ENCODE peak calls at places on chromosomes 4 and X, in nine cellular contexts. One of them, this sample, is unnamed.

GRCh38 chr4:139606600-139607301 is 50.7 kb upstream of the SETD7 start:
- DNase-seq in GM23338: no peak
- DNase-seq in CD8-positive, alpha-beta T cell: no peak
- DNase-seq in CD8-positive, alpha-beta memory T cell: no peak
- DNase-seq in dorsolateral prefrontal cortex: no peak
- DNase-seq in effector memory CD4-positive, alpha-beta T cell: no peak
- DNase-seq in H9: no peak
- DNase-seq in uterus: no peak
- DNase-seq in IMR-90: peak; percentile 70
- DNase-seq in this sample: peak; percentile 60

GRCh38 chr4:31053451-31053850 is 333.3 kb downstream of the PCDH7 start:
- DNase-seq in GM23338: no peak
- DNase-seq in CD8-positive, alpha-beta T cell: no peak
- DNase-seq in CD8-positive, alpha-beta memory T cell: no peak
- DNase-seq in dorsolateral prefrontal cortex: no peak
- DNase-seq in effector memory CD4-positive, alpha-beta T cell: no peak
- DNase-seq in H9: no peak
- DNase-seq in uterus: no peak
- DNase-seq in IMR-90: no peak
- DNase-seq in this sample: no peak

GRCh38 chr4:74481891-74482609 is 37.1 kb downstream of the AREG start:
- DNase-seq in GM23338: no peak
- DNase-seq in CD8-positive, alpha-beta T cell: no peak
- DNase-seq in CD8-positive, alpha-beta memory T cell: no peak
- DNase-seq in dorsolateral prefrontal cortex: no peak
- DNase-seq in effector memory CD4-positive, alpha-beta T cell: no peak
- DNase-seq in H9: no peak
- DNase-seq in uterus: no peak
- DNase-seq in IMR-90: no peak
- DNase-seq in this sample: no peak

GRCh38 chr4:23016981-23017380 is 324.2 kb downstream of the GBA3 start:
- DNase-seq in GM23338: no peak
- DNase-seq in CD8-positive, alpha-beta T cell: no peak
- DNase-seq in CD8-positive, alpha-beta memory T cell: no peak
- DNase-seq in dorsolateral prefrontal cortex: no peak
- DNase-seq in effector memory CD4-positive, alpha-beta T cell: no peak
- DNase-seq in H9: no peak
- DNase-seq in uterus: no peak
- DNase-seq in IMR-90: no peak
- DNase-seq in this sample: no peak

GRCh38 chr4:98700630-98701029 is 42.2 kb upstream of the TSPAN5 start:
- DNase-seq in GM23338: no peak
- DNase-seq in CD8-positive, alpha-beta T cell: no peak
- DNase-seq in CD8-positive, alpha-beta memory T cell: no peak
- DNase-seq in dorsolateral prefrontal cortex: no peak
- DNase-seq in effector memory CD4-positive, alpha-beta T cell: no peak
- DNase-seq in H9: no peak
- DNase-seq in uterus: no peak
- DNase-seq in IMR-90: no peak
- DNase-seq in this sample: no peak

GRCh38 chr4:38889143-38889542 is 21.5 kb downstream of the FAM114A1 start:
- DNase-seq in GM23338: no peak
- DNase-seq in CD8-positive, alpha-beta T cell: no peak
- DNase-seq in CD8-positive, alpha-beta memory T cell: no peak
- DNase-seq in dorsolateral prefrontal cortex: no peak
- DNase-seq in effector memory CD4-positive, alpha-beta T cell: no peak
- DNase-seq in H9: no peak
- DNase-seq in uterus: no peak
- DNase-seq in IMR-90: peak; percentile 87
- DNase-seq in this sample: no peak

GRCh38 chr4:98995183-98996055 is at the start of gene METAP1:
- DNase-seq in GM23338: peak; percentile 96
- DNase-seq in CD8-positive, alpha-beta T cell: peak; percentile 91
- DNase-seq in CD8-positive, alpha-beta memory T cell: peak; percentile 98
- DNase-seq in dorsolateral prefrontal cortex: peak; percentile 90
- DNase-seq in effector memory CD4-positive, alpha-beta T cell: peak; percentile 95
- DNase-seq in H9: peak; percentile 97
- DNase-seq in uterus: peak; percentile 95
- DNase-seq in IMR-90: peak; percentile 92
- DNase-seq in this sample: peak; percentile 92

GRCh38 chrX:152817082-152817744 is 13.3 kb downstream of the CETN2 start:
- DNase-seq in GM23338: peak; percentile 53
- DNase-seq in CD8-positive, alpha-beta T cell: no peak
- DNase-seq in CD8-positive, alpha-beta memory T cell: no peak
- DNase-seq in dorsolateral prefrontal cortex: no peak
- DNase-seq in effector memory CD4-positive, alpha-beta T cell: no peak
- DNase-seq in H9: no peak
- DNase-seq in uterus: no peak
- DNase-seq in IMR-90: peak; percentile 54
- DNase-seq in this sample: no peak

GRCh38 chr4:181261279-181261678 is 981.9 kb upstream of the TENM3 start:
- DNase-seq in GM23338: peak; percentile 66
- DNase-seq in CD8-positive, alpha-beta T cell: no peak
- DNase-seq in CD8-positive, alpha-beta memory T cell: no peak
- DNase-seq in dorsolateral prefrontal cortex: no peak
- DNase-seq in effector memory CD4-positive, alpha-beta T cell: no peak
- DNase-seq in H9: no peak
- DNase-seq in uterus: no peak
- DNase-seq in IMR-90: peak; percentile 32
- DNase-seq in this sample: no peak

GRCh38 chr4:186634591-186635128 is 79.3 kb upstream of the MTNR1A start:
- DNase-seq in GM23338: no peak
- DNase-seq in CD8-positive, alpha-beta T cell: no peak
- DNase-seq in CD8-positive, alpha-beta memory T cell: no peak
- DNase-seq in dorsolateral prefrontal cortex: no peak
- DNase-seq in effector memory CD4-positive, alpha-beta T cell: no peak
- DNase-seq in H9: no peak
- DNase-seq in uterus: no peak
- DNase-seq in IMR-90: no peak
- DNase-seq in this sample: no peak

GRCh38 chrX:131778269-131779218 is 234.7 kb downstream of the OR13H1 start:
- DNase-seq in GM23338: no peak
- DNase-seq in CD8-positive, alpha-beta T cell: no peak
- DNase-seq in CD8-positive, alpha-beta memory T cell: no peak
- DNase-seq in dorsolateral prefrontal cortex: peak; percentile 70
- DNase-seq in effector memory CD4-positive, alpha-beta T cell: no peak
- DNase-seq in H9: no peak
- DNase-seq in uterus: peak; percentile 75
- DNase-seq in IMR-90: peak; percentile 76
- DNase-seq in this sample: no peak

GRCh38 chr4:183100298-183100599 is 1.2 kb downstream of the WWC2 start:
- DNase-seq in GM23338: no peak
- DNase-seq in CD8-positive, alpha-beta T cell: no peak
- DNase-seq in CD8-positive, alpha-beta memory T cell: no peak
- DNase-seq in dorsolateral prefrontal cortex: no peak
- DNase-seq in effector memory CD4-positive, alpha-beta T cell: no peak
- DNase-seq in H9: no peak
- DNase-seq in uterus: no peak
- DNase-seq in IMR-90: no peak
- DNase-seq in this sample: no peak
- H3K27me3 ChIP-seq in GM23338: peaks cover 13% of the 10 kb centered on the region
- H3K27me3 ChIP-seq in CD8-positive, alpha-beta T cell: no peaks in the 10 kb centered on the region
- H3K27me3 ChIP-seq in CD8-positive, alpha-beta memory T cell: no peaks in the 10 kb centered on the region
- H3K27me3 ChIP-seq in dorsolateral prefrontal cortex: no peaks in the 10 kb centered on the region
- H3K27me3 ChIP-seq in effector memory CD4-positive, alpha-beta T cell: no peaks in the 10 kb centered on the region
- H3K27me3 ChIP-seq in H9: no peaks in the 10 kb centered on the region
- H3K27me3 ChIP-seq in uterus: no peaks in the 10 kb centered on the region
- H3K27me3 ChIP-seq in IMR-90: no peaks in the 10 kb centered on the region
- H3K27me3 ChIP-seq in this sample: no peaks in the 10 kb centered on the region

GRCh38 chr4:54098375-54098774 is 1.6 kb upstream of the GSX2 start:
- DNase-seq in GM23338: peak; percentile 34
- DNase-seq in CD8-positive, alpha-beta T cell: no peak
- DNase-seq in CD8-positive, alpha-beta memory T cell: no peak
- DNase-seq in dorsolateral prefrontal cortex: no peak
- DNase-seq in effector memory CD4-positive, alpha-beta T cell: no peak
- DNase-seq in H9: no peak
- DNase-seq in uterus: no peak
- DNase-seq in IMR-90: no peak
- DNase-seq in this sample: no peak
- H3K27me3 ChIP-seq in GM23338: peaks cover 100% of the 10 kb centered on the region
- H3K27me3 ChIP-seq in CD8-positive, alpha-beta T cell: peaks cover 49% of the 10 kb centered on the region
- H3K27me3 ChIP-seq in CD8-positive, alpha-beta memory T cell: peaks cover 88% of the 10 kb centered on the region
- H3K27me3 ChIP-seq in dorsolateral prefrontal cortex: peaks cover 88% of the 10 kb centered on the region
- H3K27me3 ChIP-seq in effector memory CD4-positive, alpha-beta T cell: peaks cover 90% of the 10 kb centered on the region
- H3K27me3 ChIP-seq in H9: peaks cover 90% of the 10 kb centered on the region
- H3K27me3 ChIP-seq in uterus: peaks cover 81% of the 10 kb centered on the region
- H3K27me3 ChIP-seq in IMR-90: peaks cover 65% of the 10 kb centered on the region
- H3K27me3 ChIP-seq in this sample: peaks cover 39% of the 10 kb centered on the region

DNA sequence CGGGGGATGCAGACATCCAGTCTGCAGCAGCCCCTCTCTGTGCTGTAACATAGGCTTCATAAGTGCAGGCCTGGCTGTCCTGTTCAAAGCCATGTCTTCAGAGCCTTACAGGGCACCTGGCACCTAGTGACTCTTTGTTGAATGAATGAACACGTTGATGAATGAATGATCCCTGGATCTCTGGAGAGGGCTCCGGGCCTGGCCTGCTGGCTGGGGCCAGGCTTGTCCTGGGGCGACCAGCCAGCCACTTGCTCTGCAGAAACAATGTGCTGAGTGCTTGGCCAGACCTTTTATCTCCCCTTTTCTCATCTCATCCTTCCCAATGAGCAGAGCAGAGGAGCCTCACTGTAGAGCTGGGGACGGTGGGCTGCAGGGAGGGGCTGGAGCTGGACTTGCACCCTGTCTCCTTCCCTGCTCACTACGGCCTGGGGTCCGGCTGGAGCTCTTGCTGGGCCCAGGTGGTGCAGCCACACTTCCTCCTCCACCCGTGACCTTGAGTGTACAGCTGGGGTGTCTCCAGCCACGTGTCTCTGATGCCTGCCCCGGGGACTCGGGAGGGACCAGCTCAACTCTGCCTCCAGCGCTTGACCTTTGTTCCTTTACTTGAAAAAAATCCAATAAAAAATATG is 77.9 kb downstream of the PSAPL1 start:
- DNase-seq in GM23338: no peak
- DNase-seq in CD8-positive, alpha-beta T cell: no peak
- DNase-seq in CD8-positive, alpha-beta memory T cell: no peak
- DNase-seq in dorsolateral prefrontal cortex: no peak
- DNase-seq in effector memory CD4-positive, alpha-beta T cell: no peak
- DNase-seq in H9: no peak
- DNase-seq in uterus: no peak
- DNase-seq in IMR-90: no peak
- DNase-seq in this sample: no peak
- H3K27me3 ChIP-seq in GM23338: no peaks in the 10 kb centered on the region
- H3K27me3 ChIP-seq in CD8-positive, alpha-beta T cell: no peaks in the 10 kb centered on the region
- H3K27me3 ChIP-seq in CD8-positive, alpha-beta memory T cell: no peaks in the 10 kb centered on the region
- H3K27me3 ChIP-seq in dorsolateral prefrontal cortex: no peaks in the 10 kb centered on the region
- H3K27me3 ChIP-seq in effector memory CD4-positive, alpha-beta T cell: no peaks in the 10 kb centered on the region
- H3K27me3 ChIP-seq in H9: no peaks in the 10 kb centered on the region
- H3K27me3 ChIP-seq in uterus: no peaks in the 10 kb centered on the region
- H3K27me3 ChIP-seq in IMR-90: peaks cover 21% of the 10 kb centered on the region
- H3K27me3 ChIP-seq in this sample: no peaks in the 10 kb centered on the region

GRCh38 chr4:153792007-153792892 is 3.4 kb upstream of the SFRP2 start:
- DNase-seq in GM23338: peak; percentile 96
- DNase-seq in CD8-positive, alpha-beta T cell: no peak
- DNase-seq in CD8-positive, alpha-beta memory T cell: no peak
- DNase-seq in dorsolateral prefrontal cortex: no peak
- DNase-seq in effector memory CD4-positive, alpha-beta T cell: no peak
- DNase-seq in H9: peak; percentile 94
- DNase-seq in uterus: peak; percentile 41
- DNase-seq in IMR-90: no peak
- DNase-seq in this sample: no peak
- H3K27me3 ChIP-seq in GM23338: peaks cover 8% of the 10 kb centered on the region
- H3K27me3 ChIP-seq in CD8-positive, alpha-beta T cell: peaks cover 44% of the 10 kb centered on the region
- H3K27me3 ChIP-seq in CD8-positive, alpha-beta memory T cell: peaks cover 42% of the 10 kb centered on the region
- H3K27me3 ChIP-seq in dorsolateral prefrontal cortex: peaks cover 57% of the 10 kb centered on the region
- H3K27me3 ChIP-seq in effector memory CD4-positive, alpha-beta T cell: peaks cover 55% of the 10 kb centered on the region
- H3K27me3 ChIP-seq in H9: no peaks in the 10 kb centered on the region
- H3K27me3 ChIP-seq in uterus: peaks cover 34% of the 10 kb centered on the region
- H3K27me3 ChIP-seq in IMR-90: peaks cover 57% of the 10 kb centered on the region
- H3K27me3 ChIP-seq in this sample: peaks cover 22% of the 10 kb centered on the region

This sample was measured in SJSA1.